ENCODE peak calls at places on chromosomes 6 and 20, in four cellular contexts. P is left lung, E is thoracic aorta, C is fibroblast of the aortic adventitia. D is an unnamed sample.

GRCh38 chr6:56329296-56330050 is 82.1 kb upstream of the COL21A1 start:
- DNase-seq in C (peak), E (no peak), P (no peak), D (peak)

GRCh38 chr6:45478235-45478634 is 100.5 kb upstream of the SUPT3H start:
- DNase-seq in P (no peak), C (peak), E (no peak), D (peak)

GRCh38 chr6:119454694-119455093 is 105.1 kb upstream of the MAN1A1 start:
- DNase-seq in C (peak), E (no peak), P (no peak), D (peak)

GRCh38 chr6:2542858-2543218 is 207.9 kb downstream of the MYLK4 start:
- DNase-seq in E (no peak), P (no peak), C (peak), D (peak)

GRCh38 chr6:108610270-108610839 is 49.6 kb downstream of the FOXO3 start:
- DNase-seq in P (no peak), C (no peak), E (no peak), D (no peak)

GRCh38 chr6:41000248-41000647 is 38.8 kb downstream of the UNC5CL start:
- DNase-seq in P (no peak), C (no peak), E (no peak), D (no peak)

GRCh38 chr20:32476684-32477593 is 108.2 kb downstream of the NOL4L start:
- DNase-seq in C (no peak), E (no peak), P (peak), D (no peak)

GRCh38 chr6:105868823-105869460 is 217.2 kb upstream of the PRDM1 start:
- DNase-seq in P (no peak), C (no peak), E (no peak), D (no peak)

GRCh38 chr6:139577991-139578604 is 203.7 kb upstream of the CITED2 start:
- DNase-seq in P (no peak), C (peak), E (no peak), D (peak)

GRCh38 chr6:27091661-27092315 is 155.7 kb upstream of the PRSS16 start:
- DNase-seq in C (peak), E (no peak), P (peak), D (peak)

GRCh38 chr6:136550330-136551071 is at the start of gene MAP7:
- DNase-seq in C (no peak), E (no peak), P (peak), D (no peak)

GRCh38 chr20:63100401-63100925 is 93.7 kb upstream of the BHLHE23 start:
- DNase-seq in E (no peak), C (no peak), P (no peak), D (no peak)

GRCh38 chr6:143068001-143068400 is 7.3 kb downstream of the AIG1 start:
- DNase-seq in E (no peak), C (peak), P (no peak), D (no peak)

GRCh38 chr6:120996340-120996739 is 337.9 kb downstream of the TBC1D32 start:
- DNase-seq in C (no peak), P (no peak), E (no peak), D (no peak)

GRCh38 chr20:32018269-32019155 is 8.3 kb downstream of the CCM2L start:
- DNase-seq in E (no peak), C (no peak), P (peak), D (no peak)

GRCh38 chr6:109961666-109962065 is 16.4 kb upstream of the GPR6 start:
- DNase-seq in C (peak), E (no peak), P (no peak), D (no peak)

GRCh38 chr20:61931476-61932198 is 134.0 kb downstream of the TAF4 start:
- DNase-seq in C (no peak), P (no peak), E (no peak), D (no peak)

GRCh38 chr20:24782221-24782620 is 166.8 kb upstream of the CST7 start:
- DNase-seq in E (no peak), P (no peak), C (no peak), D (no peak)

GRCh38 chr20:2210646-2211556 is 84.9 kb upstream of the TGM3 start:
- DNase-seq in C (peak), P (no peak), E (no peak), D (peak)

GRCh38 chr20:4867036-4867435 is 134.3 kb downstream of the SLC23A2 start:
- DNase-seq in C (no peak), E (no peak), P (no peak), D (no peak)

GRCh38 chr6:103001724-103002123 is 1608.2 kb downstream of the GRIK2 start:
- DNase-seq in E (no peak), C (no peak), P (no peak), D (no peak)

GRCh38 chr6:223763-224162 is 68.5 kb upstream of the DUSP22 start:
- DNase-seq in P (no peak), C (no peak), E (no peak), D (peak)

GRCh38 chr20:41371361-41371760 is 4.7 kb upstream of the EMILIN3 start:
- DNase-seq in E (no peak), P (no peak), C (no peak), D (no peak)

GRCh38 chr6:167119680-167120556 is 3.0 kb upstream of the CCR6 start:
- DNase-seq in P (no peak), E (no peak), C (no peak), D (no peak)

GRCh38 chr20:50711113-50711825 is 19.9 kb upstream of the RIPOR3 start:
- DNase-seq in E (no peak), C (no peak), P (no peak), D (no peak)

GRCh38 chr6:137775192-137775591 is 91.9 kb upstream of the TNFAIP3 start:
- DNase-seq in E (no peak), P (no peak), C (no peak), D (no peak)

GRCh38 chr6:133995758-133996157 is 42.7 kb downstream of the TBPL1 start:
- DNase-seq in P (no peak), C (no peak), E (no peak), D (no peak)
- H3K4me3 ChIP-seq in P (no peak), C (no peak), E (no peak), D (no peak)

DNA sequence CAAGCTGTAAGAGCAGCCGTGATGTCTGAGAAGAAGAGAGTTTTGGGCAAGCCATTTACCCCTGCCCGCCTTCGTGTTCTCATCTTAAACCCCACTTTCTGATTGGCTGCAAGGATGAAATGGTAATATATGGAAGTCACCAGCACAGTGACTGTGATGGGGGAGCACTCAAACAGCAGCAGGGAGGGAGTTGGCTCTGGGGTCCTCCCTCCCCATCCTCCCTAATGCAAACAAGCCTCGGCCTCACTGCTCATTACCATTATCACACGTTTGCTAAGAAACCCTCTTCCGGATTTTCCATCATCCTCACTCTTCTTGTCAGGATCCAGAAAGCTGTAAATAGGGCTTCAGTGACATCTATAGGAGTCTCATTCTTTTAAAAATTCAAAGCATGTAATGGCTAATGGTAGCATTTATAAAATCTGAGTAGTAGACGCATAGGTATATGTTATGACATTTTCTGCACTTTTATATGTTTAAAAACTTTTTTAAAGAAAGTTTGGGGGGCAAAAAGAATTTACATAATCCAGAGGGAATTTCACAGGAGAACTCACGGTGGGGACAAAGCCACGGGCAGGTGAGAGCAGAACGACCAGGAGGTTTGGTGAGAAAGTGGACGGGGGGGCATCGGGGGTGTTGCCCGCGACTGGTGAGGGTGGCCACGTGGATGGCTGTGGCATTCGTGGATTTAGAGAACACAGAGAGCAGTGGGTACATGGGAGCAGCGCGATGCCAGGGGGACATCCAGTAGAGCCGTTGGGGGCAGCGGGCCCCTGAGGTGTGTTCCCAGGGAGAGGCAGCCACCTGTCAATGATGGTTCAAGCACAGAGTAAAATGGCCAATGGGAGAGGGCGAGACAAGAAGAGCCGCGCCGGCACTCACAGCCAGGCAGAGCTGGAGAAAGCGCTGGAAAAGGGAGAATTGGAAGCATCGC is 29.6 kb downstream of the SUMO4 start:
- DNase-seq in E (no peak), P (no peak), C (no peak), D (no peak)
- TF ChIP-seq CTCF in E (no peak), P (no peak), C (no peak), D (no peak)

GRCh38 chr6:50714487-50715379 is 1.4 kb downstream of the TFAP2D start:
- DNase-seq in E (no peak), P (no peak), C (no peak), D (no peak)
- H3K4me3 ChIP-seq in E (no peak), P (no peak), C (no peak), D (no peak)

GRCh38 chr20:21767200-21767738 is 61.8 kb downstream of the PAX1 start:
- DNase-seq in P (peak), C (no peak), E (no peak), D (no peak)

DNA sequence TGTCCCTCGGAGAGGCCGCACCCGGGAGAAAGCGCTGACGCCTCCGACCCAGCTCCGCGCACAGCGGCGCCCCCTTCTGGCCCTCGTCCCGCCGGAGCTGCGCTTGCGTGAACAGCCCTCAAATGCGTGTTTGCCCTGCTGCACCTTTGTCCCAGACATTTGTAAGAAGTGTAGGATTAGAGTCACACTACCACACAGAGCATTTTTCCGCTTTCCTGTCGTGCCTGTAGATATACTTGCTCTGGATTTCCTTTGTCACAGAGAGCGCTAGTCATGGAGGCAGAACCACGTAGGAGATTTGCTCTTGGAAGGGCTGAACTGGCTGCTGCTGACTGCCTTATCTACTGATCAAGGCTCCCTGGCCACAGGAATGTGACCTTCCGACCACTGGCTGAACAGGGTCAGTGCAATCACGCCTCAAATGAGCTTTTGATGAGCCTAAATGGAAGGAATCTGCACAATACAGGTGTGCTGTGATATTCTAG is 62.3 kb downstream of the PAX1 start:
- DNase-seq in E (no peak), C (no peak), P (peak), D (no peak)
- TF ChIP-seq CTCF in E (no peak), C (no peak), P (no peak), D (peak)

DNA sequence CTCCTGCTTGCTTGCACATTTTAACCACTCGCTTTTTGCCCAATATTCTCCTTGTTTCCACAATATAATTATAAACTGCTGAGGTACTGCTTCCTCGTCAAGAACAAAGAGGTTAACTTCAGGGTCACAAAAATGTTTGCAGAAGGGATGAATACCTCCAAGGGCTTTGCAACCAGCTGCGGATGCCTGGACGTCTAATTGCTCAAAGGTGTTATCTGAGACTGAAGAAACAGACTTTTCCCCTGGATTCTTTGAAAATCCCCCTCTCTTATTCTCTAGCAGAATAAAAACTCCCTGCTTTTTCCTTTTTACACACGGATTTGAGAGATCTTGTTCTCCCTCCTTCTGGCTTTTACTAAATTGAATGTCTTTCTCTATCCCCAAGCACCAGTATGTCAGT is 395 bp upstream of the SMPDL3A start:
- DNase-seq in E (no peak), P (no peak), C (no peak), D (no peak)
- H3K4me3 ChIP-seq in E (peak), P (peak), C (peak), D (peak)

DNA sequence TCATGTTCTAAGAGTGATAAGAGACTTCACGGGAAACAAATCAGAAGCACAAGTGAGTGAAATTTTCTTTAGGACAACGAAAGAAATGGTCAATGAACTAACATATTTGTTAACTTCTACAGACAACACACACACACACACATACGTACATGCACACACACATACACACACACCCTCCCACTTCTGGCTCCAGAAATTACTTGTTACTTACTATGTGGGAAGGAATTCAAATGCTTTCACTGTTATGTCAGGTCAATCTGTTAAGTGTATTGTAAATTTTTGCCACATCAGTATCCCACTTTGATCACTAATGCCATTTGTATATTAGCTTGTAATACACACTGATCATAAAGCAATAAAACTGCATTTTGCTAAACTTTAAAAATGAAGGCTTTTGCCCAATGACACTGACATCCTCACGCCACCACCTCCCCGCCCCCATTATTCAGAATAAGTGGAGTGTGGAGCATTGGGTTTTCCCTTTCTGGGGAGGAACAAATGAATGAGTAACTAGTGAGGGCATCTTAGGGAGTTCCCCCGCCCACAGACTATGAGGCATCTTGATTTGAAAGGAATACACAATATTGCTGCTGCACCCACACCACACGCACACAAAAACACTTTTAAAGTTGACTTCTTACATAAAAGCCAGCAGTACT is 76.2 kb downstream of the ATXN1 start:
- DNase-seq in E (no peak), P (no peak), C (peak), D (peak)
- TF ChIP-seq CTCF in E (no peak), P (no peak), C (no peak), D (no peak)

GRCh38 chr6:170286934-170287265 is 4.0 kb downstream of the DLL1 start:
- DNase-seq in E (no peak), P (no peak), C (no peak), D (no peak)
- H3K4me3 ChIP-seq in E (no peak), P (no peak), C (no peak), D (no peak)

DNA sequence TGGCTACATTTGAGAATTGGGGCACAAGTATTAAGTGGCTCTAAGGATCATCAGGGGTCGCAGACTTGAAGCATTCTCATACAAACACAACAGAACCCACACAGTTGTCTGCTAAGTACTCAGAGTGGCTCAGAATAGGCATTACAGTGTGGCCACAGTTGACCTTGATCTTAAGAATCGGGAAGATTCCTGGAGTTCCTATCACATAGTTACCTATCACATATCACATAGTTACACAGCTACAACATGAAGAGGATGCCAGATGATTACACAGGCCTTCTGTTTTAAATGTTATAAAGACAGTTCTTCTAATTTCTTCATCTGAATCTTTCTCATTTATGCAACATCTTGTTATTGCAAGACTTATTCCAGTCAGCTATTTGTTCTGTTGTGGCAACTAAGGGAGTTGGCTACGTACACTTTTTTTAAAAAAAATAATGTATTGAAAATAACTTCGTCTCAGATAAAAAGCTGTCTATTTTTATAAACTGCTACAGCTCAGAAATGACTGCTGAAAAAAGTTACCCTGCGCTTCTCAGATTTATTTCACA is 129.0 kb downstream of the REV3L start:
- DNase-seq in E (no peak), C (peak), P (no peak), D (no peak)
- TF ChIP-seq CTCF in E (no peak), C (no peak), P (no peak), D (no peak)

D was measured in fibroblast of mammary gland.